ENCODE peak calls at places on chromosome 15, in ten cellular contexts. L is IMR-90, V is mucosa of descending colon, E is A549, B is esophagus squamous epithelium, C is OCI-LY7, D is lower lobe of right lung, Y is choroid plexus epithelial cell, Z is brain microvascular endothelial cell, M is fibroblast of pulmonary artery. T is an unnamed sample.

GRCh38 chr15:29091666-29092065 is 178.0 kb downstream of the NSMCE3 start:
- DNase-seq in V (no peak), M (no peak), D (no peak), C (no peak), L (no peak), Y (no peak), Z (no peak), B (no peak), E (no peak), T (no peak)

GRCh38 chr15:36924076-36924475 is 176.3 kb downstream of the MEIS2 start:
- DNase-seq in M (no peak), E (no peak), Y (no peak), D (no peak), Z (no peak), V (no peak), C (no peak), L (no peak), B (no peak), T (no peak)

GRCh38 chr15:60548101-60548500 is 69.2 kb upstream of the ICE2 start:
- DNase-seq in B (no peak), Z (no peak), D (no peak), M (no peak), E (no peak), C (no peak), V (no peak), L (no peak), Y (no peak), T (no peak)

GRCh38 chr15:56821721-56822425 is 88.6 kb upstream of the ZNF280D start:
- DNase-seq in C (peak; percentile 47), L (peak; percentile 77), Y (peak; percentile 88), D (peak; percentile 53), B (no peak), V (peak; percentile 77), E (peak; percentile 80), Z (peak; percentile 53), M (peak; percentile 85), T (peak; percentile 69)

GRCh38 chr15:88440021-88440420 is 27.2 kb downstream of the MRPL46 start:
- DNase-seq in L (peak; percentile 78), Z (peak; percentile 73), Y (peak; percentile 50), E (peak; percentile 42), V (no peak), M (peak; percentile 48), C (no peak), B (no peak), D (no peak), T (peak; percentile 49)

GRCh38 chr15:50857763-50858162 is 50.7 kb upstream of the AP4E1 start:
- DNase-seq in C (no peak), D (no peak), M (no peak), Y (no peak), E (no peak), Z (no peak), B (no peak), V (no peak), L (no peak), T (no peak)

GRCh38 chr15:92531406-92531805 is 124.2 kb downstream of the FAM174B start:
- DNase-seq in Y (no peak), L (no peak), Z (no peak), V (no peak), D (no peak), M (no peak), C (no peak), B (no peak), E (no peak), T (no peak)

GRCh38 chr15:77009176-77009575 is 14.2 kb downstream of the PSTPIP1 start:
- DNase-seq in Y (no peak), M (no peak), V (peak; percentile 13), D (no peak), C (no peak), L (no peak), B (no peak), E (no peak), Z (no peak), T (no peak)

GRCh38 chr15:76976572-76977270 is 18.2 kb upstream of the PSTPIP1 start:
- DNase-seq in M (no peak), L (no peak), E (no peak), D (no peak), B (no peak), Z (no peak), Y (no peak), C (no peak), V (no peak), T (no peak)

GRCh38 chr15:72474466-72474911 is 359 bp downstream of the ARIH1 start:
- DNase-seq in Y (no peak), E (no peak), V (no peak), L (no peak), D (no peak), C (no peak), M (no peak), Z (no peak), B (no peak), T (no peak)

DNA sequence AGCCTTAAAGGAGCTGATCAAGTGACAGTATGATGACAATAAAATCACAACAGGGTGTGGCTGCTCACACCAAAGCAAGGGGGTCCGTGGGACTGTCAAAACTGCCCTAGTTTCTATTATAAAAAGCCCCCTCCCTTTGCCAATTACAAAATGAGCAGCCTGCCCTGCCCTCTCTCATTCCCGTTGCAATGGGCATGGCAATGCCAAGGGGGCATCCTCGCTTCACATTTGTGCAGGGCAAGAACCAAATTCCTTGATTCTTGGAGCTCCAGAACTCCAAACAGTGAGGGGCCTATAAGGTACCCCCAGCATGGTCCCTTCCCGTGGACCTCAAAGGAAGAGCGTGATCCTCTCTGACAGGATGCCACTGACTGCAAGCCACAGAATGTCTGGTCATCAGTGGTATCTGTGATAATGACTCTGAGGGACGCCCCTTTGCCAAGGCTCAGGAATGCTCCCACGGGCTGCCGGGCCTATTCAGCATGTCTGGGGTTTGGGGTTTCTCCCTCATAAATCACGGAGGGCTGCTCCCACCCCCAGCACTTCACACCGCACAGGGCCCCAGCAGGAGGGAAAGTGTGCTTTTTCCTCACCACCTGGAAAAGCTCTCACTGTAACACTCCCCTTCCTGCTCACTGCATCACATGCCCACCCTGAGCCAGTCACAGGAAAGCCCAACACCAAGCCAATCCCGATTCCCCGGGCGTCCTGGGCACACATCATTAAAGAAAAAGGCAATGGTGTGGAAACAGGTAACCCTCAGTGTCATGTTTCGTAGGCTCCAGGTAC is 105.1 kb upstream of the TRPM1 start:
- DNase-seq in D (no peak), M (peak; percentile 26), V (no peak), C (no peak), Y (no peak), Z (no peak), B (no peak), L (no peak), E (no peak), T (no peak)
- TF ChIP-seq CTCF in D (no peak), M (peak; percentile 32), V (no peak), C (no peak), Y (no peak), Z (peak; percentile 22), B (no peak), L (no peak), E (peak; percentile 12), T (no peak)

GRCh38 chr15:90420488-90420850 is 32.4 kb downstream of the IQGAP1 start:
- DNase-seq in D (no peak), E (no peak), B (no peak), Y (no peak), C (no peak), L (no peak), M (no peak), Z (no peak), V (no peak), T (no peak)
- H3K4me3 ChIP-seq in D (no peak overlapping the region), E (no peak overlapping the region), B (no peak overlapping the region), Y (no peak overlapping the region), C (no peak overlapping the region), L (no peak overlapping the region), M (no peak overlapping the region), Z (no peak overlapping the region), V (no peak overlapping the region), T (peak overlapping the region; percentile 38)

GRCh38 chr15:100663066-100663465 is 60.7 kb downstream of the ASB7 start:
- DNase-seq in D (no peak), E (peak; percentile 48), V (no peak), B (no peak), Y (no peak), C (no peak), M (no peak), Z (no peak), L (no peak), T (no peak)
- TF ChIP-seq CTCF in D (no peak), E (peak; percentile 16), V (no peak), B (no peak), Y (peak; percentile 60), C (peak; percentile 30), M (peak; percentile 28), Z (peak; percentile 69), L (peak; percentile 19), T (peak; percentile 29)

GRCh38 chr15:74696808-74697207 is 984 bp upstream of the EDC3 start:
- DNase-seq in B (no peak), M (no peak), Y (no peak), E (no peak), Z (no peak), L (no peak), C (no peak), D (no peak), V (no peak), T (no peak)
- H3K4me3 ChIP-seq in B (peak overlapping the region; percentile 93), M (no peak overlapping the region), Y (no peak overlapping the region), E (peak overlapping the region; percentile 71), Z (no peak overlapping the region), L (no peak overlapping the region), C (peak overlapping the region; percentile 97), D (peak overlapping the region; percentile 88), V (no peak overlapping the region), T (no peak overlapping the region)

DNA sequence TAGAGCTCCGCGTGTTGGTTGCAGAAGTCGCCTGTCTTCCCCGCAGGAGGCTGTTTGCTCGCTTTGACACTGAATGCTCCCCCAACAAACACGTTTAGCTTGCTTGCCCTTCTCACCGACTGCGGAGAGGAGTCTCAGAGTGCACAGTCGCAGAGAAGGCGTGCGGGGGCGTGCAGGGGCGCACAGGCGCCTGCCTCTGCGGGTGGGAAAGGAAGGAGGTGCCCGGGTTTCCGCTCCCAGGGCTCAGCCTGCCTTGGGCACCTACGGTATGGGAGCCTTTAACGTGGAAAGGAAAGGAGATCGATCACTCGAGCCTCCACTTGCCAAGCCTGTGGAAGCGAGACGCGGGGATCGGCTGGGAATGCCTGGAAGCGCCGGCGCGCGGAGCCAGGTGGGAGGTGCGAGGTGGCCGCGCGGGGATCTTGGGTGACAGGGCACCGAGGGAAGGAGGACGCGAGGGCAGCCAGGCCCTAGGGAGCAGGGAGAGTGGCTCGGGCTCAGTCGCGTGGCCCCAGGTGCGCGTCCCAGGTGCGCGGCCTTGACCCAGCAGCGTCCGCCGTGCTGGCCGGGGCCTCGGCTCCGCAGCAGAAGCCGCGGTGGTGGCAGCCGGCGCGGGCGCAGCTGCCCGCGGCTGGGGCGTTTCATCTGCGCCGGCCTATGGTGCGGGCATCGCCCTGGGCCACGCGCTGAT is at the start of gene FAN1:
- DNase-seq in M (peak; percentile 88), V (peak; percentile 94), B (peak; percentile 32), L (peak; percentile 84), Z (peak; percentile 87), Y (peak; percentile 84), D (peak; percentile 91), E (peak; percentile 92), C (peak; percentile 88), T (peak; percentile 83)
- TF ChIP-seq CTCF in M (no peak), V (no peak), B (no peak), L (no peak), Z (no peak), Y (no peak), D (no peak), E (no peak), C (peak; percentile 16), T (no peak)

T was measured in AG10803.